ENCODE peak calls at places on chromosome 14, in eight cellular contexts. B is heart right ventricle, W is esophagus muscularis mucosa, L is GM12878, D is sigmoid colon, Q is psoas muscle, G is stomach, H is transverse colon. E is an unnamed sample.

GRCh38 chr14:72558721-72559120 is 335.2 kb downstream of the DPF3 start:
- DNase-seq in Q (no peak), H (no peak), D (no peak), B (no peak), W (no peak), L (no peak), G (no peak), E (no peak)

GRCh38 chr14:45426685-45427282 is 173.8 kb upstream of the MIS18BP1 start:
- DNase-seq in H (no peak), D (no peak), W (no peak), G (no peak), Q (no peak), B (no peak), L (peak; percentile 4), E (no peak)

GRCh38 chr14:68282479-68283377 is 463.1 kb downstream of the RAD51B start:
- DNase-seq in B (no peak), W (no peak), D (no peak), G (no peak), H (no peak), L (peak; percentile 86), Q (no peak), E (no peak)

GRCh38 chr14:94769413-94770250 is at the start of gene GSC:
- DNase-seq in L (no peak), Q (peak; percentile 66), W (no peak), G (peak; percentile 42), D (no peak), B (peak; percentile 42), H (peak; percentile 17), E (no peak)

GRCh38 chr14:95892142-95892541 is 15.5 kb downstream of the TUNAR start:
- DNase-seq in G (no peak), H (no peak), W (no peak), B (no peak), Q (no peak), D (no peak), L (no peak), E (no peak)

GRCh38 chr14:99752486-99753121 is 40.6 kb upstream of the EML1 start:
- DNase-seq in B (no peak), L (no peak), W (no peak), D (no peak), G (no peak), H (no peak), Q (no peak), E (no peak)

GRCh38 chr14:95183532-95184412 is 26.4 kb upstream of the DICER1 start:
- DNase-seq in H (no peak), B (no peak), Q (no peak), W (no peak), D (no peak), L (peak; percentile 25), G (no peak), E (no peak)

GRCh38 chr14:101030586-101030985 is 127.1 kb upstream of the RTL1 start:
- DNase-seq in D (peak; percentile 26), G (no peak), W (no peak), L (no peak), Q (no peak), H (no peak), B (no peak), E (no peak)

GRCh38 chr14:81371802-81372201 is 28.3 kb downstream of the STON2 start:
- DNase-seq in L (no peak), G (no peak), H (no peak), W (no peak), Q (no peak), D (no peak), B (no peak), E (no peak)

GRCh38 chr14:55850803-55851202 is 267.4 kb upstream of the PELI2 start:
- DNase-seq in D (no peak), Q (no peak), B (no peak), H (no peak), W (no peak), G (peak; percentile 47), L (no peak), E (no peak)

GRCh38 chr14:74085047-74085637 is 386 bp downstream of the LIN52 start:
- DNase-seq in H (no peak), D (no peak), L (no peak), W (no peak), B (no peak), Q (peak; percentile 17), G (no peak), E (no peak)

GRCh38 chr14:59330455-59330854 is 134.7 kb downstream of the GPR135 start:
- DNase-seq in Q (no peak), W (no peak), B (no peak), D (no peak), G (no peak), H (peak; percentile 33), L (no peak), E (no peak)

GRCh38 chr14:59308706-59309105 is 120.2 kb downstream of the DAAM1 start:
- DNase-seq in W (no peak), G (no peak), L (no peak), H (no peak), Q (no peak), D (no peak), B (no peak), E (no peak)

GRCh38 chr14:93788557-93789365 is 476 bp upstream of the PRIMA1 start:
- DNase-seq in G (peak; percentile 58), L (no peak), Q (peak; percentile 49), W (no peak), B (peak; percentile 60), D (peak; percentile 88), H (peak; percentile 29), E (no peak)

GRCh38 chr14:94816113-94816512 is 46.2 kb upstream of the GSC start:
- DNase-seq in D (no peak), Q (no peak), W (no peak), G (no peak), B (no peak), L (no peak), H (no peak), E (no peak)

GRCh38 chr14:51443195-51444018 is 203.4 kb downstream of the TMX1 start:
- DNase-seq in B (no peak), L (no peak), W (peak; percentile 68), D (no peak), H (no peak), G (no peak), Q (no peak), E (no peak)

GRCh38 chr14:57732886-57733285 is 133.0 kb downstream of the SLC35F4 start:
- DNase-seq in Q (no peak), D (no peak), W (no peak), L (no peak), H (no peak), G (peak; percentile 31), B (no peak), E (no peak)

GRCh38 chr14:21308479-21309237 is 28.8 kb downstream of the RPGRIP1 start:
- DNase-seq in Q (peak; percentile 37), H (peak; percentile 90), D (peak; percentile 77), B (peak; percentile 29), G (peak; percentile 89), L (peak; percentile 88), W (no peak), E (peak; percentile 87)

GRCh38 chr14:79043194-79043889 is 873.2 kb downstream of the NRXN3 start:
- DNase-seq in Q (no peak), H (no peak), W (no peak), G (no peak), B (no peak), L (no peak), D (no peak), E (no peak)

GRCh38 chr14:29608861-29609260 is 318.8 kb downstream of the PRKD1 start:
- DNase-seq in Q (no peak), B (no peak), W (no peak), G (no peak), H (no peak), L (no peak), D (no peak), E (no peak)

GRCh38 chr14:69012251-69012953 is 33.3 kb upstream of the ACTN1 start:
- DNase-seq in D (no peak), B (no peak), L (no peak), W (no peak), H (no peak), Q (no peak), G (no peak), E (no peak)

GRCh38 chr14:105465209-105466031 is 9.2 kb upstream of the CRIP2 start:
- DNase-seq in B (peak; percentile 62), G (no peak), D (no peak), W (no peak), Q (no peak), H (no peak), L (no peak), E (no peak)

GRCh38 chr14:65791551-65791981 is 379.0 kb downstream of the FUT8 start:
- DNase-seq in Q (no peak), B (no peak), G (no peak), W (no peak), L (peak; percentile 5), D (no peak), H (no peak), E (no peak)

GRCh38 chr14:24212924-24213865 is at the start of gene CHMP4A:
- DNase-seq in G (peak; percentile 94), L (peak; percentile 92), B (peak; percentile 95), D (peak; percentile 99), W (peak; percentile 100), H (peak; percentile 97), Q (peak; percentile 98), E (peak; percentile 98)
- TF ChIP-seq CTCF in G (no peak), L (no peak), B (peak; percentile 52), D (no peak), W (no peak), H (no peak), Q (no peak), E (peak; percentile 18)

GRCh38 chr14:91187271-91187670 is 57.2 kb downstream of the GPR68 start:
- DNase-seq in D (no peak), W (no peak), B (no peak), H (no peak), Q (no peak), G (no peak), L (no peak), E (no peak)
- H3K36me3 ChIP-seq in D (peaks cover 17% of the 10 kb centered on the region), W (peaks cover 97% of the 10 kb centered on the region), B (peaks cover 95% of the 10 kb centered on the region), H (no peaks in the 10 kb centered on the region), Q (peaks cover 5% of the 10 kb centered on the region), G (peaks cover 99% of the 10 kb centered on the region), L (peaks cover 33% of the 10 kb centered on the region), E (peaks cover 74% of the 10 kb centered on the region)

DNA sequence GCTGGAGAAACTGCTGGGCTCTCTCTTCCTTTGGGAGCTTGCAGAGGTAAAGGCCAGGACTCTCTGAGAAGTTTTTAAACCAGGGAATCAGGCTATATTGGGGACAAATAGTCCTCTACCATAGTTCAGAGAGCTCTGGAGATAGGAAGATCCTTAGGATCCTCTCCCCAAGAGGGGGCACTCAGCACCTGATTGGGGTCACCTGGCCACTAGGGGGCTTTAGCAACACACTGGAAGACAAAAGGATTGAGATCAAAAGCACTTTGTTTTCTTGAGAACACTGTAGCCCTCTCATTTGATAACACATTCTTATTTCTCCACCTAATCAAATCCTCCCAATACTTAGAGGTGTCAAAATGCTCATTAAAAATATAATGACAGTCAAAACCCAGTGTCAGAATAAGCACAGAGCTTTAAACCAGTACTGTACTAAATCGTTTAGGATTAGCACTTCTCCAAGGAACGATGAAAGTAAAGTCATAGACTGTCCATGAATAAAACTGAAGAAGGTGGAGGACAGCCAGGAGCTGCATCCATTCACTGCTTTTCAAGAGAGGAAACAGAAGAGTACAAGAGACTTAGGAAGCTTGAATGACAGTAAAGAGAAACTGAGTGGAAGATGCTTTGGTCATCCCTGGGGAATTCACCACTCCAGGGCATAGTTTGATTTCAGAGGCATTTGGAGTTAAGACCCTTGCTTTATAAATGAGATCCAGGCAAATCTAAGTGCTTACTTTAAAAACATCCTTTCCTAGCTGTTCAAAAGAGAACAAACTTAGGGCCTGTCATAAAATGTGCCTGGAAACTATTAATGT is 26.5 kb downstream of the BMP4 start:
- DNase-seq in L (no peak), B (no peak), Q (no peak), W (no peak), H (peak; percentile 25), G (no peak), D (no peak), E (no peak)
- TF ChIP-seq CTCF in L (peak; percentile 60), B (peak; percentile 49), Q (peak; percentile 22), W (no peak), H (peak; percentile 40), G (peak; percentile 43), D (no peak), E (peak; percentile 15)

GRCh38 chr14:89180546-89180945 is 236.5 kb downstream of the FOXN3 start:
- DNase-seq in G (no peak), L (no peak), W (peak; percentile 57), H (no peak), B (no peak), D (no peak), Q (no peak), E (no peak)
- H3K36me3 ChIP-seq in G (peaks cover 31% of the 10 kb centered on the region), L (peaks cover 5% of the 10 kb centered on the region), W (peaks cover 15% of the 10 kb centered on the region), H (no peaks in the 10 kb centered on the region), B (peaks cover 14% of the 10 kb centered on the region), D (no peaks in the 10 kb centered on the region), Q (no peaks in the 10 kb centered on the region), E (no peaks in the 10 kb centered on the region)

E was measured in adrenal gland.